ENCODE peak calls at places on chromosomes 3 and 15, in nine cellular contexts. Y, M, C, O, Q, P, V, S and A are unnamed samples.

GRCh38 chr3:185874119-185874518 is 49.3 kb upstream of the IGF2BP2 start:
- DNase-seq in Y (no peak), M (no peak), C (no peak), O (no peak), Q (no peak), P (no peak), V (no peak), S (no peak), A (no peak)

GRCh38 chr3:120094776-120095225 is 554 bp upstream of the GSK3B start:
- DNase-seq in Y (peak; percentile 99), M (no peak), C (peak; percentile 98), O (peak; percentile 97), Q (peak; percentile 98), P (peak; percentile 100), V (peak; percentile 100), S (peak; percentile 99), A (peak; percentile 99)

GRCh38 chr3:194732617-194733016 is 46.9 kb downstream of the FAM43A start:
- DNase-seq in Y (no peak), M (no peak), C (no peak), O (no peak), Q (no peak), P (no peak), V (no peak), S (no peak), A (no peak)

GRCh38 chr3:129663045-129663446 is 56.6 kb upstream of the PLXND1 start:
- DNase-seq in Y (no peak), M (no peak), C (no peak), O (no peak), Q (no peak), P (peak; percentile 39), V (no peak), S (no peak), A (no peak)

GRCh38 chr3:10198761-10199688 is 34.3 kb downstream of the IRAK2 start:
- DNase-seq in Y (peak; percentile 72), M (no peak), C (no peak), O (no peak), Q (peak; percentile 82), P (peak; percentile 48), V (peak; percentile 33), S (peak; percentile 87), A (peak; percentile 79)

GRCh38 chr15:35998637-35999036 is 452.7 kb upstream of the DPH6 start:
- DNase-seq in Y (no peak), M (no peak), C (no peak), O (no peak), Q (no peak), P (no peak), V (no peak), S (no peak), A (no peak)

GRCh38 chr15:64522226-64522823 is 61.9 kb downstream of the ZNF609 start:
- DNase-seq in Y (no peak), M (no peak), C (no peak), O (no peak), Q (no peak), P (no peak), V (peak; percentile 33), S (no peak), A (no peak)

GRCh38 chr3:126546013-126546412 is 12.7 kb downstream of the C3orf22 start:
- DNase-seq in Y (peak; percentile 1), M (peak; percentile 3), C (peak; percentile 4), O (no peak), Q (no peak), P (no peak), V (no peak), S (no peak), A (no peak)

GRCh38 chr3:107392549-107393165 is 15.4 kb downstream of the CCDC54 start:
- DNase-seq in Y (no peak), M (no peak), C (no peak), O (no peak), Q (no peak), P (no peak), V (peak; percentile 43), S (no peak), A (no peak)

GRCh38 chr3:12235691-12236090 is 53.2 kb upstream of the PPARG start:
- DNase-seq in Y (no peak), M (no peak), C (no peak), O (no peak), Q (no peak), P (no peak), V (peak; percentile 76), S (no peak), A (no peak)

GRCh38 chr15:80059786-80060489 is 462 bp downstream of the ZFAND6 start:
- DNase-seq in Y (peak; percentile 48), M (no peak), C (peak; percentile 74), O (no peak), Q (peak; percentile 86), P (peak; percentile 21), V (no peak), S (peak; percentile 71), A (no peak)

GRCh38 chr3:128665362-128666021 is 14.9 kb upstream of the RPN1 start:
- DNase-seq in Y (no peak), M (no peak), C (no peak), O (no peak), Q (no peak), P (no peak), V (peak; percentile 28), S (no peak), A (no peak)

GRCh38 chr15:67050062-67050461 is 15.3 kb upstream of the SMAD3 start:
- DNase-seq in Y (no peak), M (no peak), C (no peak), O (no peak), Q (no peak), P (no peak), V (peak; percentile 76), S (no peak), A (no peak)

GRCh38 chr15:25333049-25333448 is 105.8 kb downstream of the UBE3A start:
- DNase-seq in Y (peak; percentile 11), M (no peak), C (no peak), O (no peak), Q (no peak), P (no peak), V (no peak), S (no peak), A (no peak)

GRCh38 chr15:25242957-25243799 is 195.6 kb downstream of the UBE3A start:
- DNase-seq in Y (no peak), M (peak; percentile 6), C (peak; percentile 29), O (peak; percentile 11), Q (no peak), P (no peak), V (no peak), S (no peak), A (no peak)

GRCh38 chr3:10594915-10595314 is 89.5 kb upstream of the ATP2B2 start:
- DNase-seq in Y (no peak), M (no peak), C (no peak), O (no peak), Q (peak; percentile 66), P (no peak), V (peak; percentile 34), S (peak; percentile 87), A (no peak)

GRCh38 chr3:125104639-125105038 is 48.8 kb upstream of the HEG1 start:
- DNase-seq in Y (no peak), M (no peak), C (no peak), O (no peak), Q (no peak), P (no peak), V (peak; percentile 53), S (no peak), A (no peak)
- H3K4me3 ChIP-seq in Y (no peak overlapping the region), M (no peak overlapping the region), C (no peak overlapping the region), O (no peak overlapping the region), Q (no peak overlapping the region), P (no peak overlapping the region), V (no peak overlapping the region), S (no peak overlapping the region), A (peak overlapping the region; percentile 82)

GRCh38 chr15:72341361-72341760 is 21.4 kb upstream of the CELF6 start:
- DNase-seq in Y (no peak), M (no peak), C (no peak), O (no peak), Q (no peak), P (no peak), V (no peak), S (no peak), A (no peak)
- TF ChIP-seq CTCF in Y (no peak), M (no peak), C (no peak), O (peak; percentile 8), Q (peak; percentile 15), P (no peak), V (no peak), S (no peak), A (no peak)

DNA sequence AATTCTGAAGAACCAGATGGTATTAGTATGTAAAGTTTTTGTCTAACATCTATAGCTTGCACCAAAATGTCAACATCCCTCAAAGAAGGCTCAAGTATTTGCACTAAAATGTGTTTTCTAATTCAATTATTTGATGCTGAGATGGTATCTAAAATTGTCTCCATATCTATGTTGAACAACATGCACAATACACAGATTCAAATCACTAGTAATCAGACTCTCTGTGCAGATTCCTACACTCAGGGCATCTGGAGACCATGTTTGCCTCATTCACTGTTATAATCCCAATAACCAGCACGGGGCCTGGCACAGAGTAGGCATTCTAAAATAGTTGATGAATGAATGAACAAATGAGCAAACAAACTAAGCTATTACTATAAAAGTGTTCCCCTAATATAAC is 2.6 kb downstream of the FILIP1L start:
- DNase-seq in Y (no peak), M (no peak), C (no peak), O (no peak), Q (no peak), P (no peak), V (no peak), S (no peak), A (no peak)
- H3K4me3 ChIP-seq in Y (no peak overlapping the region), M (no peak overlapping the region), C (no peak overlapping the region), O (peak overlapping the region; percentile 56), Q (no peak overlapping the region), P (no peak overlapping the region), V (no peak overlapping the region), S (no peak overlapping the region), A (no peak overlapping the region)

DNA sequence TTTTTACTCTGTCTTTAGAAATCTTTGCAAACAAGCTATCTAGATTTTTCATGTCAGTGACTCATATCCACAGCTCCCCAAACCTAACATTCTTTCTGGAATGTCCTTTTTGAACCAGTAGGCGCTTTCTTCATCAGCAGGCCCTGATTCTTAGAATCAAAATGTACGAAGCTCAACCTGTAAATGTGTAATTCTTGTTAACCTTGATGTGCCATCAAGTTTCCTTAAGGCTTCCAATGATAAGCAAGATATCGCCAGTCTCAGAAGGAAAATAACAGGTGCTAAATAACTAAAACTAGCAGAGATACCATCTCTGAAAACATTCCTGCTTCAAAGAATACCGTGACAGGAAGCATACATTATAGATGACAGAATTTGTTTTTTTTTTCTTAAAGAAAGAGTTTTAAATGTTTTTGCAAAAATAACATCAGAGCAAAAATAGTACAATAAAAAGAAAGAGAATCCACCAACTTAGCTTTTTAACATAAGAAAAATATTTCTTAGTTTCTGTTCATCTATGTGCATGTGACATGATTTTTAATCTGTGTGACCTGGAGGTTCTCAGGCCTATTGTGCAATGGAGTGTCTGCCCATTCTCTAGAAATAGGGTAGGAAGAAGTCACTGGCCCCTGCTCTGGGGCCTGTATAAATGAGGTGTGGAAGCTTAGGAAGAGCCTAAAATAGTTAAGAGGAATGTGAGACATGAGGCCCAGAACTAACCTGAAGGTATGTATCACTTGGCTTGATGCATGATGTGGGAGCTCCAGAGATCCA is 14.7 kb upstream of the SECISBP2L start:
- DNase-seq in Y (no peak), M (no peak), C (no peak), O (no peak), Q (no peak), P (no peak), V (peak; percentile 43), S (no peak), A (no peak)
- TF ChIP-seq CTCF in Y (no peak), M (no peak), C (no peak), O (no peak), Q (no peak), P (no peak), V (no peak), S (no peak), A (no peak)